ENCODE peak calls at places on chromosomes 7 and 10, in five cellular contexts. P, F, H, B and I are unnamed samples.
A peak's percentile ranks its signal among the peaks of the same experiment; 100 is the strongest.

GRCh38 chr10:63668081-63668480 is 146.9 kb downstream of the REEP3 start:
- DNase-seq in B (no peak), F (peak; percentile 46), P (no peak), H (no peak), I (no peak)

GRCh38 chr10:104253106-104253505 is 1.6 kb upstream of the GSTO1 start:
- DNase-seq in H (no peak), F (no peak), P (no peak), B (no peak), I (no peak)

GRCh38 chr7:48144291-48144768 is 26.9 kb upstream of the ABCA13 start:
- DNase-seq in P (no peak), H (no peak), F (no peak), B (no peak), I (no peak)

GRCh38 chr7:41891967-41892755 is 189.3 kb upstream of the INHBA start:
- DNase-seq in F (no peak), H (peak; percentile 65), P (no peak), B (no peak), I (peak; percentile 37)

GRCh38 chr10:17062009-17062408 is 67.6 kb downstream of the CUBN start:
- DNase-seq in B (no peak), F (peak; percentile 94), P (peak; percentile 65), H (no peak), I (no peak)

GRCh38 chr7:152176797-152177196 is 151.3 kb downstream of the GALNT11 start:
- DNase-seq in B (no peak), H (no peak), P (no peak), F (no peak), I (no peak)

GRCh38 chr10:103828107-103828506 is 27.3 kb downstream of the SH3PXD2A start:
- DNase-seq in F (no peak), H (no peak), B (no peak), P (peak; percentile 34), I (no peak)

GRCh38 chr7:137245186-137245585 is 98.3 kb downstream of the PTN start:
- DNase-seq in B (no peak), P (peak; percentile 37), F (no peak), H (no peak), I (no peak)

GRCh38 chr7:44985033-44985695 is 6.3 kb upstream of the MYO1G start:
- DNase-seq in B (no peak), H (no peak), P (no peak), F (no peak), I (no peak)

GRCh38 chr7:1346851-1347250 is 112.4 kb downstream of the MICALL2 start:
- DNase-seq in P (no peak), F (no peak), H (no peak), B (no peak), I (no peak)

GRCh38 chr7:145582742-145583303 is 533.8 kb upstream of the CNTNAP2 start:
- DNase-seq in F (no peak), H (no peak), P (no peak), B (no peak), I (no peak)

GRCh38 chr7:126790763-126791162 is 462.0 kb downstream of the GRM8 start:
- DNase-seq in H (no peak), P (no peak), F (no peak), B (no peak), I (no peak)

GRCh38 chr7:2717293-2717904 is 29.4 kb downstream of the AMZ1 start:
- DNase-seq in H (no peak), F (peak; percentile 37), P (no peak), B (no peak), I (no peak)

GRCh38 chr7:4479367-4480039 is 202.6 kb upstream of the FOXK1 start:
- DNase-seq in P (peak; percentile 16), H (peak; percentile 70), F (peak; percentile 31), B (no peak), I (no peak)

GRCh38 chr10:29257784-29258135 is 31.1 kb upstream of the LYZL1 start:
- DNase-seq in F (no peak), P (no peak), B (no peak), H (no peak), I (no peak)

GRCh38 chr10:72637398-72637857 is 11.5 kb upstream of the MICU1 start:
- DNase-seq in P (no peak), F (peak; percentile 88), H (no peak), B (peak; percentile 15), I (no peak)

GRCh38 chr7:93011351-93012294 is 106.2 kb downstream of the SAMD9 start:
- DNase-seq in P (no peak), F (peak; percentile 99), B (no peak), H (no peak), I (no peak)

GRCh38 chr10:12909836-12910185 is 91.7 kb downstream of the CCDC3 start:
- DNase-seq in H (no peak), B (no peak), P (no peak), F (peak; percentile 33), I (no peak)

GRCh38 chr7:16422917-16423316 is 1.6 kb upstream of the CRPPA start:
- DNase-seq in P (no peak), F (no peak), H (no peak), B (no peak), I (no peak)

GRCh38 chr10:86229811-86230409 is 136.7 kb downstream of the GRID1 start:
- DNase-seq in H (no peak), P (no peak), F (no peak), B (no peak), I (no peak)

GRCh38 chr7:80659120-80660055 is 20.9 kb downstream of the CD36 start:
- DNase-seq in F (peak; percentile 59), B (no peak), H (no peak), P (no peak), I (no peak)

GRCh38 chr10:31001740-31002139 is 29.9 kb downstream of the ZNF438 start:
- DNase-seq in F (peak; percentile 39), H (no peak), P (no peak), B (no peak), I (no peak)

GRCh38 chr10:30997536-30998252 is 34.0 kb downstream of the ZNF438 start:
- DNase-seq in B (no peak), P (no peak), F (no peak), H (no peak), I (no peak)

GRCh38 chr10:31000867-31001266 is 30.8 kb downstream of the ZNF438 start:
- DNase-seq in P (no peak), B (no peak), H (no peak), F (peak; percentile 37), I (no peak)

GRCh38 chr10:30999084-30999712 is 32.5 kb downstream of the ZNF438 start:
- DNase-seq in B (no peak), F (peak; percentile 75), P (no peak), H (no peak), I (no peak)

DNA sequence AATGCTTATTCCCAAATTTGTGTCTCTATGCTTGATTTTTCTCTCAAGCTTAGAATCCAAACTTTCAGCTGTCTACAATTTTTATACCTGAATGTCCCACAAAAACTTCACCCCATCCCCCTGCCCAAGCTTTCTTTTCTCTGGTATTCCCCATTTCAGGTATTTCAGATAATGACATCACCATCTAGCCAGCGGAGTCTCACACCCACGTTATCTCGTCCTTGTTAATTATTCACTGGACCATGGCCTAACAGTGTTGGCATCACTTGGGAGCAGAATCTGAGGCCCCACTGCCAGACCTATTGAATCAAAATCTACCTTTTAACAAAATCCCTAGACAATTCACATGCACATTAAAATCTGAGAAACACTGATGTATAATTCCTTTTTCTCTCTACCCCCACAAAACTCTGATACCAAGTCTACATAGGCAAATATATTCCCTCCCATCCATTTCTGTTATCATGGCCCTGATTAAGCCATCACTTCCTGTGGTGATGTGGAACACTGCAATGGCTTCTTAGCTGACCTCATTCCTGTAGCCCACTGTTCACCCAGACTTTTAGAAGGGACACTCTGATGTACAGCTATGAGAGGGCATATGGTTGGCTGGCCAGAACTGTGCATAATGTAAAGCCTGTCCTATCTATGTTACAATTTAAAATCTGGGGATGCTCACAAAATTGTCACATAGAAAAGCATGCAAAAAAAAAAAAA is 31.4 kb downstream of the ZNF438 start:
- DNase-seq in B (no peak), P (no peak), H (no peak), F (no peak), I (no peak)
- TF ChIP-seq CTCF in B (no peak), P (no peak), H (no peak), F (no peak), I (no peak)

GRCh38 chr7:105800849-105801534 is 75.4 kb downstream of the ATXN7L1 start:
- DNase-seq in F (peak; percentile 13), B (no peak), H (no peak), P (no peak), I (no peak)

GRCh38 chr7:105799677-105800076 is 76.7 kb downstream of the ATXN7L1 start:
- DNase-seq in B (no peak), P (no peak), F (no peak), H (no peak), I (no peak)

GRCh38 chr7:105799006-105799405 is 77.4 kb downstream of the ATXN7L1 start:
- DNase-seq in H (peak; percentile 56), B (no peak), F (no peak), P (no peak), I (no peak)

GRCh38 chr7:105802611-105803520 is 73.5 kb downstream of the ATXN7L1 start:
- DNase-seq in B (no peak), H (no peak), F (no peak), P (no peak), I (no peak)

DNA sequence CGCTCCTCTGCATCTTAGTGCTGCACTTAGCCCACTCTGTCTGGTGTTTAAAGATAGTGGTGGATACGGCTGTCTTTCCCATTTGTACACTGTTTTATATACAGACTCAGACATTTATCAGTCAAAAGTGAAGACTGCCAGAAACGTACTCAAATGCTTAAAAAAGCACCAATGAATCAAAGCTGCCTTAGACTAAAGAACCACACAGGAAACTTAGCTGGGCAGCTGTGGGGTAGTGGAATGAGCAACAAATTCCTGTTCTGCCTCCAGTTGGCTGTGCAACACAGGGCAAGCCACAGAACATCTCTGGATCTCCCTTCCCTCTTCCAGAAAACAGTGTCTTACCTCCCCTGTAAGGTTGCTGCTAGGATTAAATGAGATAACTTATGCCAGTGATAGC is 76.0 kb downstream of the ATXN7L1 start:
- DNase-seq in H (no peak), B (no peak), F (peak; percentile 36), P (no peak), I (no peak)
- TF ChIP-seq CTCF in H (no peak), B (no peak), F (no peak), P (no peak), I (no peak)

DNA sequence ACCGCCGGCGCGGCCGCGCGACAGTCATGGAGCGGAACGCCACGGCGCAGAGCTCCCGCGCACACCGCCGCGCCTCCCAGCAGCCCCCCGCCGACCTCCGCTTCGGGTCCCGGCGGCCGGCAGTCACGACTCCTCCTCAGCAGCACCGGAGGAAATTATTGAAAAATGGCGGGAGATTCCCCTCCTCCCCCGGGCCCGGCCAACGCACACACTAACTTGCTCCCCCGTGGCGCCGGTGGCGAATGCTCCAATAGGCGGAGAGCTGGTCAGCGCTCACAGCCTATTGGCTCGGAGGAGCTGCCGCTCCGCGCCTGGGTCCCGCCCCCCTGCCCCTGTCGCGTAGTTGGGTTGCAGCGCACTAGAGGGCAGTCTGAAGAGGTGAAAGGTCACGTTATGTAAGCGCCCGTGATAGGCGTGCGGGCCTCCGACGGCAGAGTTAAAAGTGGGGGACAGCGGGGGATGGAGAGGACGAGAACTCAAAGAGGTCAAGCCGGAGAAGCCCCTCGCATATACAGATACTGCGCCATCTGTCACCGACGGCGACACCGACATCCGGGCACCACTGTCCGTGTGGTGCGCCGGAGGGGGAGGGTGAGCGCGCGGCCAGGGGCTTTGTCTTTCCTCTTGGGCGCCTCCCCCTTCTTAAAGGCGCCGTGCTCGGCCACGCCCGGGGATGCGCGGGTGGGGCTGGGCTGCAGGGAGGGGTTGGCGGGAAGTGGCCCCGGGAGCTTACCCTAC is at the start of gene BAZ1B:
- DNase-seq in P (peak; percentile 81), B (peak; percentile 93), F (peak; percentile 98), H (peak; percentile 99), I (peak; percentile 96)
- TF ChIP-seq CTCF in P (no peak), B (no peak), F (no peak), H (no peak), I (no peak)

GRCh38 chr7:33334349-33334748 is 205.0 kb downstream of the BBS9 start:
- DNase-seq in B (no peak), H (no peak), P (no peak), F (peak; percentile 31), I (peak; percentile 6)
- TF ChIP-seq CTCF in B (no peak), H (no peak), P (peak; percentile 55), F (peak; percentile 42), I (peak; percentile 19)

GRCh38 chr10:21336476-21337170 is 188.9 kb downstream of the SKIDA1 start:
- DNase-seq in P (peak; percentile 94), B (peak; percentile 16), H (peak; percentile 25), F (peak; percentile 97), I (no peak)
- TF ChIP-seq CTCF in P (peak; percentile 19), B (no peak), H (no peak), F (no peak), I (no peak)